ENCODE peak calls at places on chromosomes 13 and 19, in four cellular contexts. Q, P, E and N are unnamed samples.

GRCh38 chr13:36377822-36378480 is 31.8 kb upstream of the SPART start:
- DNase-seq in E (no peak), P (no peak), Q (no peak), N (no peak)

GRCh38 chr19:37505958-37506386 is 767 bp upstream of the ZNF793 start:
- DNase-seq in E (no peak), P (no peak), Q (no peak), N (no peak)

GRCh38 chr19:5186293-5187050 is 154.1 kb downstream of the PTPRS start:
- DNase-seq in Q (peak; percentile 14), P (peak; percentile 10), E (no peak), N (peak; percentile 25)

GRCh38 chr19:47075941-47076340 is 27.5 kb upstream of the TMEM160 start:
- DNase-seq in P (no peak), E (peak; percentile 21), Q (no peak), N (no peak)

GRCh38 chr13:98207411-98207810 is 30.3 kb upstream of the RNF113B start:
- DNase-seq in E (no peak), P (peak; percentile 13), Q (peak; percentile 50), N (no peak)

GRCh38 chr13:76837811-76838210 is 48.4 kb downstream of the KCTD12 start:
- DNase-seq in E (no peak), Q (no peak), P (no peak), N (no peak)

GRCh38 chr13:56216221-56216620 is 924.5 kb upstream of the PRR20A start:
- DNase-seq in E (no peak), P (no peak), Q (no peak), N (no peak)

GRCh38 chr13:38883783-38884182 is 106.8 kb downstream of the STOML3 start:
- DNase-seq in Q (peak; percentile 49), P (no peak), E (no peak), N (no peak)

GRCh38 chr19:1027953-1028902 is 1.8 kb downstream of the CNN2 start:
- DNase-seq in E (peak; percentile 91), P (peak; percentile 92), Q (peak; percentile 89), N (peak; percentile 90)

GRCh38 chr19:28874742-28875141 is 338.2 kb downstream of the UQCRFS1 start:
- DNase-seq in E (no peak), P (no peak), Q (no peak), N (no peak)

GRCh38 chr19:2765376-2765775 is 17.7 kb downstream of the SGTA start:
- DNase-seq in P (no peak), E (no peak), Q (no peak), N (no peak)

GRCh38 chr19:351976-352625 is 7.5 kb upstream of the MIER2 start:
- DNase-seq in P (no peak), E (no peak), Q (no peak), N (no peak)

GRCh38 chr13:65310663-65311328 is 1919.3 kb downstream of the PCDH9 start:
- DNase-seq in E (peak; percentile 68), Q (no peak), P (no peak), N (no peak)

GRCh38 chr19:20612711-20613316 is 47.2 kb upstream of the ZNF737 start:
- DNase-seq in P (no peak), E (no peak), Q (no peak), N (no peak)

GRCh38 chr13:43057653-43058317 is 34.4 kb downstream of the DNAJC15 start:
- DNase-seq in Q (peak; percentile 81), P (peak; percentile 5), E (no peak), N (no peak)

GRCh38 chr19:46371371-46371901 is 24.5 kb downstream of the PPP5C start:
- DNase-seq in P (peak; percentile 39), E (peak; percentile 45), Q (no peak), N (no peak)

GRCh38 chr13:76331948-76332712 is 554.1 kb downstream of the KCTD12 start:
- DNase-seq in E (no peak), P (no peak), Q (peak; percentile 47), N (peak; percentile 14)

GRCh38 chr13:33110713-33111413 is 94.6 kb downstream of the KL start:
- DNase-seq in E (no peak), P (no peak), Q (no peak), N (no peak)

GRCh38 chr13:33109319-33109718 is 93.1 kb downstream of the KL start:
- DNase-seq in E (no peak), P (no peak), Q (no peak), N (no peak)

GRCh38 chr13:33109801-33110200 is 93.6 kb downstream of the KL start:
- DNase-seq in P (no peak), E (no peak), Q (no peak), N (no peak)

GRCh38 chr13:33111414-33112110 is 95.3 kb downstream of the KL start:
- DNase-seq in P (no peak), Q (peak; percentile 60), E (no peak), N (no peak)

DNA sequence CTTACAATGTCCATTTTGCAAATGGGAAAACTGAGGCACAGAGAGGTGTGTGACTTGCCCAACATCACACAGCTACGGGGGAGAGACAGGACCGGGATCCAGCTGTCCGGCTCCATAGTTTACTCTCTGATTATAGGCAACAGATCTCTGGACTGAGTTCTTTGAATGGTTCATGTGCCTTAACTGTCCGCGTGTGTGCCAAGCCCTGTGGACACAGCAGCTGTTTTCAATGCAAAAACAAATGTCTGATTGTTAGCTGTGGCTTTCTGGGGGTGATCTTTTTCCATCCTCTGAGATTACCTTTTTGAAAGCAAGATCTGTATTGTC is 94.1 kb downstream of the KL start:
- DNase-seq in Q (no peak), P (no peak), E (no peak), N (no peak)
- H3K4me3 ChIP-seq in Q (no peak overlapping the region), P (no peak overlapping the region), E (no peak overlapping the region), N (no peak overlapping the region)

GRCh38 chr19:6588508-6589345 is 2.2 kb downstream of the CD70 start:
- DNase-seq in E (no peak), P (no peak), Q (no peak), N (no peak)

GRCh38 chr19:6587998-6588507 is 2.9 kb downstream of the CD70 start:
- DNase-seq in E (no peak), P (no peak), Q (no peak), N (no peak)

GRCh38 chr19:6586056-6586455 is 4.9 kb downstream of the CD70 start:
- DNase-seq in Q (no peak), E (no peak), P (no peak), N (no peak)

GRCh38 chr19:6586726-6587092 is 4.2 kb downstream of the CD70 start:
- DNase-seq in Q (no peak), P (no peak), E (no peak), N (no peak)

GRCh38 chr19:6587093-6587820 is 3.7 kb downstream of the CD70 start:
- DNase-seq in E (no peak), P (no peak), Q (no peak), N (no peak)
- H3K4me3 ChIP-seq in E (no peak overlapping the region), P (peak overlapping the region; percentile 10), Q (no peak overlapping the region), N (peak overlapping the region; percentile 18)

GRCh38 chr19:11356074-11356397 is 804 bp downstream of the PLPPR2 start:
- DNase-seq in E (no peak), P (no peak), Q (no peak), N (no peak)
- H3K4me3 ChIP-seq in E (peak overlapping the region; percentile 44), P (peak overlapping the region; percentile 63), Q (peak overlapping the region; percentile 64), N (peak overlapping the region; percentile 67)

DNA sequence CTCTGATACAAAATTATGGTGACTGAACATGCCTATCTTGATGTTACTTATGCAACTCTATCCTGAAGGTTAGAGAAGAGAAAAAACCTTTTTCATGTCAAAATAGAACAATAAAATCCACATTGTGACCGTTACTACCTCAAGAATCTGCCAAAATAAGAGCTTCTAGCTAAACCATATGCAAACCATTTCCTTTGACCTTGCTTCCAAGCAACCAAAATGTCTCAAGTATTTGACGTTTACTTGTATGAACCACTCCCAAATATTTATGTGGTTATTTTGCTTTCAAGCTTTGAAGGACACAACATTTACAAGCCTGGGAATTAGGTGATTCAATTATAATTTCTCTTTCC is 13.9 kb downstream of the FOXO1 start:
- DNase-seq in P (no peak), E (no peak), Q (no peak), N (no peak)
- H3K4me3 ChIP-seq in P (no peak overlapping the region), E (no peak overlapping the region), Q (no peak overlapping the region), N (no peak overlapping the region)

GRCh38 chr19:13866463-13867046 is 10.4 kb upstream of the NANOS3 start:
- DNase-seq in Q (no peak), E (no peak), P (no peak), N (no peak)
- H3K4me3 ChIP-seq in Q (peak overlapping the region; percentile 55), E (no peak overlapping the region), P (peak overlapping the region; percentile 39), N (peak overlapping the region; percentile 54)

GRCh38 chr13:113489171-113489548 is 1.4 kb downstream of the DCUN1D2 start:
- DNase-seq in Q (no peak), E (peak; percentile 73), P (no peak), N (no peak)

GRCh38 chr13:113486698-113487097 is 3.8 kb downstream of the DCUN1D2 start:
- DNase-seq in Q (no peak), E (no peak), P (no peak), N (no peak)

GRCh38 chr13:113489549-113490495 is 689 bp downstream of the DCUN1D2 start:
- DNase-seq in E (no peak), P (peak; percentile 42), Q (peak; percentile 15), N (no peak)

GRCh38 chr13:113490496-113491417 is at the start of gene DCUN1D2:
- DNase-seq in E (peak; percentile 99), P (peak; percentile 96), Q (peak; percentile 84), N (peak; percentile 93)

GRCh38 chr13:113488283-113488682 is 2.2 kb downstream of the DCUN1D2 start:
- DNase-seq in E (no peak), P (no peak), Q (no peak), N (no peak)
- H3K4me3 ChIP-seq in E (no peak overlapping the region), P (no peak overlapping the region), Q (no peak overlapping the region), N (no peak overlapping the region)

DNA sequence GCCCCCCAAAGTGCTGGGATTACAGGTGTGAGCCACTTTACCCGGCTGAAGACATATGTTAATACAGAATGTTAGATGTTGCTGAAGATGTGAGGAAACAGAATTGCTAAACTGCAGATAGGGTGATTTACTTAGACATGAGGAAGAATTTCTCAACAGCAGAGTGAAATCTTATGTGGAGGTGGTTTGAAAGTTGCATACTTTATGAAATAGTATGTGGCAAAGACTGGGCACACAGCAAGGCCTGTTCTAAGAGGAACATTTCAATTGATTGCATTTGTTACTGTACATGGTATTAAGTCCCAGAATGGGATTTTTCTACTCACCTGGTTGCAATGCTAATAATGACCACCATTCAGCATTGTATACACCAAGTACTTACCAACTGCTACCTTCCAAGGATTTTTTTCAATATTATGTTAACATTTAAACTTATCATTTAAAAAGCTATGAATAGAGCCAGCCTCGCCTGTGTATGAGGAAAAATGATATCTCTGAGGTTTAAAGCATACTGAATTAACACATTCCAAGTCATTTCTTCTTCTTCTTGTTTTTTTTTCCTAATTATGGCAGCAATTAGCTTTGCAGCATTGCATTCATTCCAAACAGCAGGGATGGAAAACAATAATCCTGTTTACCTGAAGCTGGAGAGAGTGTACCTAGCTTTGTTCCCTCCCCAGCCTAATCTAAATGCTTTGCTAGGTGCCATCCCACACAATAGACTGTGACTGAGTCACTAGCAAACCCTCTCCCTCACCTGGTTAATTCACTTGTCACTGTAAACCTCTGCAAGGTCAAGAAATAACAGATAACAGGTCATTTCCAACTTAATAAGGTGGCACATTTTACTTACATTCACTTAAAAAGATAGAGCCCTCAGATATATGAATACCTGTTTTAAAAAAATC is 19.4 kb upstream of the KLF5 start:
- DNase-seq in P (no peak), E (no peak), Q (no peak), N (no peak)
- H3K4me3 ChIP-seq in P (no peak overlapping the region), E (no peak overlapping the region), Q (no peak overlapping the region), N (no peak overlapping the region)

GRCh38 chr13:30690282-30691188 is 44.8 kb upstream of the ALOX5AP start:
- DNase-seq in Q (peak; percentile 92), E (peak; percentile 84), P (peak; percentile 83), N (peak; percentile 98)
- H3K4me3 ChIP-seq in Q (peak overlapping the region; percentile 40), E (peak overlapping the region; percentile 4), P (peak overlapping the region; percentile 48), N (peak overlapping the region; percentile 40)